ENCODE peak calls at places on chromosomes 11 and 22, in seven cellular contexts. P is activated CD4-positive, alpha-beta T cell treated with anti-CD3 and anti-CD28 coated beads, Interleukin-2, amount 50 U/mL, for 1 hour; U is T-helper 9 cell; E is pons; X is hepatocyte; R is Peyer's patch; G is iris pigment epithelial cell. F is an unnamed sample.
A peak's percentile ranks its signal among the peaks of the same experiment; 100 is the strongest.

GRCh38 chr22:29268511-29269229 is 602 bp downstream of the EWSR1 start:
- DNase-seq in P (peak; percentile 32), U (peak; percentile 27), E (peak; percentile 69), X (peak; percentile 78), R (no peak), G (peak; percentile 70), F (no peak)

GRCh38 chr11:62120466-62120865 is 3.3 kb upstream of the INCENP start:
- DNase-seq in P (no peak), U (no peak), E (no peak), X (no peak), R (no peak), G (no peak), F (no peak)

GRCh38 chr11:96817488-96817887 is 427.7 kb downstream of the JRKL start:
- DNase-seq in P (no peak), U (no peak), E (no peak), X (peak; percentile 3), R (no peak), G (peak; percentile 35), F (no peak)

GRCh38 chr11:131614514-131615085 is 244.2 kb downstream of the NTM start:
- DNase-seq in P (no peak), U (no peak), E (peak; percentile 82), X (no peak), R (no peak), G (no peak), F (no peak)

GRCh38 chr22:39207141-39208012 is 37.4 kb downstream of the PDGFB start:
- DNase-seq in P (no peak), U (no peak), E (no peak), X (no peak), R (no peak), G (peak; percentile 39), F (no peak)

GRCh38 chr11:75705541-75705940 is 12.1 kb upstream of the MOGAT2 start:
- DNase-seq in P (no peak), U (no peak), E (no peak), X (no peak), R (no peak), G (no peak), F (no peak)

GRCh38 chr11:64358907-64359711 is at the start of gene RPS6KA4:
- DNase-seq in P (peak; percentile 39), U (peak; percentile 29), E (peak; percentile 62), X (peak; percentile 94), R (peak; percentile 85), G (peak; percentile 62), F (no peak)

GRCh38 chr22:27578937-27579617 is 222.5 kb downstream of the MN1 start:
- DNase-seq in P (no peak), U (no peak), E (no peak), X (no peak), R (no peak), G (peak; percentile 13), F (no peak)

GRCh38 chr11:536841-537621 is at the start of gene LRRC56:
- DNase-seq in P (peak; percentile 89), U (peak; percentile 87), E (no peak), X (peak; percentile 93), R (peak; percentile 90), G (peak; percentile 80), F (peak; percentile 88)

GRCh38 chr11:125662689-125663088 is 18.0 kb downstream of the ACRV1 start:
- DNase-seq in P (no peak), U (no peak), E (no peak), X (no peak), R (no peak), G (no peak), F (no peak)

GRCh38 chr22:49268924-49269323 is 558.7 kb downstream of the BRD1 start:
- DNase-seq in P (no peak), U (no peak), E (no peak), X (no peak), R (no peak), G (no peak), F (no peak)

GRCh38 chr22:29938285-29938693 is 55.3 kb downstream of the MTMR3 start:
- DNase-seq in P (no peak), U (no peak), E (no peak), X (no peak), R (no peak), G (peak; percentile 22), F (no peak)

GRCh38 chr11:63551889-63552266 is 11.3 kb downstream of the PLAAT2 start:
- DNase-seq in P (no peak), U (no peak), E (no peak), X (no peak), R (no peak), G (no peak), F (no peak)

F was measured in ureter.